ENCODE peak calls at places on chromosome 16, in nine cellular contexts. M is central memory CD4-positive, alpha-beta T cell; G is memory B cell; K is stimulated activated CD8-positive, alpha-beta memory T cell treated with anti-CD3 and anti-CD28 coated beads, Interleukin-7, amount 100 ng/mL, for 1 hour; J is GM18507; W is H1; C is AG04449; F is NCI-H345; B is bronchial epithelial cell. S is an unnamed sample.

GRCh38 chr16:77896357-77896972 is 108.1 kb downstream of the VAT1L start:
- DNase-seq in W (no peak), B (no peak), F (peak), K (no peak), J (no peak), M (no peak), C (no peak), G (no peak), S (peak)

GRCh38 chr16:68644303-68644702 is 807 bp upstream of the CDH3 start:
- DNase-seq in B (no peak), G (no peak), W (peak), F (peak), C (no peak), K (no peak), M (no peak), J (no peak), S (no peak)

GRCh38 chr16:27906883-27907282 is 156.6 kb downstream of the GSG1L start:
- DNase-seq in M (no peak), J (no peak), W (no peak), G (no peak), C (no peak), F (no peak), B (no peak), K (no peak), S (no peak)

GRCh38 chr16:66901626-66902025 is 17.1 kb downstream of the CDH16 start:
- DNase-seq in G (no peak), B (no peak), C (no peak), F (no peak), W (no peak), K (no peak), J (no peak), M (no peak), S (no peak)

GRCh38 chr16:23962001-23962400 is 126.2 kb downstream of the PRKCB start:
- DNase-seq in G (no peak), F (no peak), J (no peak), W (peak), B (no peak), M (no peak), K (no peak), C (no peak), S (no peak)

GRCh38 chr16:66289986-66290385 is 76.5 kb upstream of the CDH5 start:
- DNase-seq in C (no peak), J (no peak), B (no peak), W (no peak), F (no peak), K (no peak), M (no peak), G (no peak), S (no peak)

GRCh38 chr16:87712184-87712822 is 53.5 kb downstream of the KLHDC4 start:
- DNase-seq in K (no peak), M (no peak), C (no peak), B (no peak), J (no peak), W (no peak), F (no peak), G (no peak), S (no peak)

GRCh38 chr16:87487361-87487924 is 5.4 kb downstream of the ZCCHC14 start:
- DNase-seq in C (no peak), M (no peak), B (peak), W (peak), F (peak), K (no peak), J (no peak), G (no peak), S (no peak)

GRCh38 chr16:24070851-24071250 is 185.3 kb upstream of the CACNG3 start:
- DNase-seq in G (peak), M (no peak), B (no peak), K (no peak), C (no peak), F (peak), J (peak), W (peak), S (peak)

GRCh38 chr16:72760581-72760980 is 287.3 kb downstream of the ZFHX3 start:
- DNase-seq in F (no peak), C (no peak), B (no peak), W (no peak), J (no peak), K (no peak), G (no peak), M (no peak), S (no peak)

GRCh38 chr16:85125570-85126382 is 13.5 kb upstream of the CIBAR2 start:
- DNase-seq in J (no peak), F (no peak), C (no peak), W (no peak), G (no peak), M (no peak), B (no peak), K (no peak), S (no peak)

GRCh38 chr16:57273359-57273758 is 11.1 kb downstream of the PLLP start:
- DNase-seq in W (no peak), F (no peak), G (no peak), M (no peak), B (no peak), K (no peak), J (no peak), C (no peak), S (no peak)

GRCh38 chr16:13992322-13992721 is 72.4 kb downstream of the ERCC4 start:
- DNase-seq in B (no peak), G (no peak), M (no peak), K (no peak), W (peak), F (no peak), C (no peak), J (no peak), S (no peak)

GRCh38 chr16:81170824-81171223 is 67.7 kb upstream of the BCO1 start:
- DNase-seq in B (peak), M (no peak), G (no peak), F (no peak), W (peak), K (no peak), C (no peak), J (no peak), S (no peak)

GRCh38 chr16:77647726-77648125 is 74.6 kb upstream of the NUDT7 start:
- DNase-seq in G (no peak), W (no peak), J (no peak), M (no peak), B (no peak), C (no peak), F (no peak), K (no peak), S (no peak)

GRCh38 chr16:30697264-30698138 is 1.5 kb upstream of the SRCAP start:
- DNase-seq in K (no peak), F (peak), J (peak), W (no peak), B (no peak), M (no peak), G (no peak), C (no peak), S (no peak)

GRCh38 chr16:58628845-58629680 is 563 bp downstream of the CNOT1 start:
- DNase-seq in M (peak), B (peak), K (peak), W (peak), C (no peak), G (peak), J (no peak), F (peak), S (peak)

GRCh38 chr16:19029980-19030379 is 37.4 kb upstream of the COQ7 start:
- DNase-seq in M (no peak), J (no peak), F (no peak), W (no peak), C (no peak), K (no peak), G (no peak), B (no peak), S (no peak)

GRCh38 chr16:595942-596735 is 6.3 kb downstream of the RAB40C start:
- DNase-seq in G (no peak), W (no peak), B (peak), J (no peak), K (no peak), F (no peak), C (no peak), M (no peak), S (no peak)

GRCh38 chr16:24626251-24626650 is 86.9 kb downstream of the RBBP6 start:
- DNase-seq in W (no peak), G (no peak), C (no peak), J (no peak), M (no peak), K (no peak), F (no peak), B (peak), S (peak)

GRCh38 chr16:1557074-1557473 is 23.6 kb downstream of the TMEM204 start:
- DNase-seq in C (no peak), K (no peak), G (no peak), J (no peak), F (no peak), B (no peak), W (no peak), M (no peak), S (no peak)

GRCh38 chr16:54931757-54932660 is 1.3 kb downstream of the IRX5 start:
- DNase-seq in F (no peak), W (peak), J (no peak), G (no peak), C (no peak), M (no peak), K (no peak), B (no peak), S (peak)

GRCh38 chr16:10318798-10319500 is 66.9 kb upstream of the ATF7IP2 start:
- DNase-seq in C (no peak), G (no peak), B (no peak), K (no peak), W (no peak), J (no peak), F (no peak), M (no peak), S (no peak)

GRCh38 chr16:2071454-2072263 is 23.9 kb downstream of the TSC2 start:
- DNase-seq in K (no peak), C (no peak), B (no peak), M (no peak), F (no peak), J (no peak), W (no peak), G (no peak), S (no peak)

GRCh38 chr16:84054916-84055315 is 12.3 kb upstream of the SLC38A8 start:
- DNase-seq in K (no peak), B (no peak), G (no peak), F (no peak), J (no peak), W (no peak), C (no peak), M (no peak), S (no peak)

GRCh38 chr16:86353185-86353584 is 157.1 kb upstream of the FOXF1 start:
- DNase-seq in W (no peak), G (no peak), J (no peak), B (no peak), K (no peak), F (no peak), C (no peak), M (no peak), S (peak)

S was measured in EL.